ENCODE peak calls at places on chromosome 10, in five cellular contexts. Y is H54; N is occipital lobe; K is stimulated activated CD8-positive, alpha-beta memory T cell treated with anti-CD3 and anti-CD28 coated beads, Interleukin-15, amount 100 ng/mL, for 4 hours; H is brain microvascular endothelial cell. Z is an unnamed sample.

GRCh38 chr10:77479586-77479985 is 158.0 kb downstream of the KCNMA1 start:
- DNase-seq in Y (no peak), N (no peak), K (no peak), H (no peak), Z (no peak)

GRCh38 chr10:27794157-27794556 is 48.5 kb upstream of the MKX start:
- DNase-seq in Y (no peak), N (no peak), K (no peak), H (no peak), Z (peak)

GRCh38 chr10:13684252-13684791 is 97.6 kb downstream of the PRPF18 start:
- DNase-seq in Y (no peak), N (peak), K (no peak), H (peak), Z (no peak)

GRCh38 chr10:48215148-48215982 is 59.1 kb downstream of the FRMPD2 start:
- DNase-seq in Y (peak), N (no peak), K (no peak), H (peak), Z (peak)

GRCh38 chr10:123043409-123043925 is 34.7 kb downstream of the ACADSB start:
- DNase-seq in Y (peak), N (peak), K (peak), H (peak), Z (peak)

GRCh38 chr10:86034710-86035109 is 331.9 kb downstream of the GRID1 start:
- DNase-seq in Y (no peak), N (no peak), K (no peak), H (no peak), Z (no peak)

GRCh38 chr10:78838141-78838540 is 230.6 kb upstream of the ZMIZ1 start:
- DNase-seq in Y (no peak), N (no peak), K (no peak), H (no peak), Z (no peak)

GRCh38 chr10:31322647-31323046 is 3.6 kb downstream of the ZEB1 start:
- DNase-seq in Y (no peak), N (no peak), K (no peak), H (no peak), Z (no peak)

GRCh38 chr10:80277567-80278250 is 11.7 kb downstream of the MAT1A start:
- DNase-seq in Y (no peak), N (no peak), K (no peak), H (no peak), Z (no peak)

GRCh38 chr10:122232781-122233180 is 38.3 kb upstream of the BTBD16 start:
- DNase-seq in Y (no peak), N (no peak), K (no peak), H (peak), Z (peak)

GRCh38 chr10:22737587-22737986 is 23.2 kb upstream of the PIP4K2A start:
- DNase-seq in Y (peak), N (no peak), K (no peak), H (peak), Z (peak)

GRCh38 chr10:14554091-14554842 is 220.4 kb downstream of the FAM107B start:
- DNase-seq in Y (no peak), N (no peak), K (no peak), H (no peak), Z (peak)

GRCh38 chr10:71262027-71262426 is 49.7 kb downstream of the UNC5B start:
- DNase-seq in Y (no peak), N (no peak), K (no peak), H (no peak), Z (no peak)

GRCh38 chr10:77505431-77506334 is 131.9 kb downstream of the KCNMA1 start:
- DNase-seq in Y (peak), N (no peak), K (no peak), H (peak), Z (peak)

GRCh38 chr10:3195286-3195685 is 22.7 kb upstream of the PITRM1 start:
- DNase-seq in Y (no peak), N (no peak), K (no peak), H (no peak), Z (no peak)

GRCh38 chr10:72218329-72218728 is 2.3 kb upstream of the ASCC1 start:
- DNase-seq in Y (no peak), N (no peak), K (no peak), H (no peak), Z (no peak)

Z was measured in bronchial epithelial cell.